ENCODE peak calls at places on chromosomes 6 and 20, in ten cellular contexts. U is dorsolateral prefrontal cortex; J is CD4-positive, alpha-beta memory T cell; T is aorta; P is mesenchymal stem cell; A is naive thymus-derived CD4-positive, alpha-beta T cell; K is transverse colon; H is WERI-Rb-1; V is H7; Y is heart left ventricle. S is an unnamed sample.

GRCh38 chr6:17883665-17884500 is 103.6 kb downstream of the KIF13A start:
- DNase-seq in U (no peak), J (no peak), T (no peak), P (no peak), A (no peak), K (no peak), H (no peak), V (no peak), Y (no peak), S (no peak)

GRCh38 chr6:148593130-148593812 is 153.6 kb upstream of the UST start:
- DNase-seq in U (no peak), J (no peak), T (no peak), P (peak; percentile 92), A (no peak), K (no peak), H (no peak), V (no peak), Y (no peak), S (no peak)

GRCh38 chr6:369559-370431 is 21.8 kb upstream of the IRF4 start:
- DNase-seq in U (no peak), J (no peak), T (peak; percentile 41), P (no peak), A (no peak), K (no peak), H (no peak), V (no peak), Y (no peak), S (no peak)

GRCh38 chr6:129766959-129767728 is 57.2 kb upstream of the ARHGAP18 start:
- DNase-seq in U (peak; percentile 61), J (peak; percentile 54), T (peak; percentile 51), P (peak; percentile 80), A (peak; percentile 72), K (peak; percentile 17), H (peak; percentile 51), V (peak; percentile 61), Y (no peak), S (peak; percentile 54)

GRCh38 chr20:33147299-33147698 is 20.7 kb upstream of the BPIFA2 start:
- DNase-seq in U (no peak), J (no peak), T (no peak), P (no peak), A (no peak), K (no peak), H (no peak), V (no peak), Y (no peak), S (no peak)

GRCh38 chr20:36887779-36888133 is 11.8 kb downstream of the TLDC2 start:
- DNase-seq in U (no peak), J (no peak), T (no peak), P (no peak), A (no peak), K (no peak), H (no peak), V (no peak), Y (no peak), S (no peak)

GRCh38 chr6:112881027-112881426 is 533.9 kb downstream of the RFPL4B start:
- DNase-seq in U (no peak), J (no peak), T (no peak), P (peak; percentile 46), A (no peak), K (no peak), H (no peak), V (no peak), Y (no peak), S (no peak)

GRCh38 chr20:44601801-44602204 is 19.4 kb downstream of the PKIG start:
- DNase-seq in U (no peak), J (no peak), T (peak; percentile 87), P (peak; percentile 38), A (no peak), K (peak; percentile 51), H (no peak), V (no peak), Y (peak; percentile 81), S (peak; percentile 62)

GRCh38 chr20:5402903-5403531 is 86.3 kb upstream of the PROKR2 start:
- DNase-seq in U (no peak), J (no peak), T (no peak), P (peak; percentile 20), A (no peak), K (peak; percentile 9), H (peak; percentile 59), V (peak; percentile 63), Y (no peak), S (no peak)

GRCh38 chr20:62210496-62210855 is 9.6 kb downstream of the HRH3 start:
- DNase-seq in U (no peak), J (no peak), T (no peak), P (no peak), A (no peak), K (no peak), H (no peak), V (no peak), Y (peak; percentile 56), S (no peak)
- H3K27me3 ChIP-seq in U (no peaks in the 10 kb centered on the region), J (no peaks in the 10 kb centered on the region), T (no peaks in the 10 kb centered on the region), P (peaks cover 60% of the 10 kb centered on the region), A (no peaks in the 10 kb centered on the region), K (peaks cover 53% of the 10 kb centered on the region), H (no peaks in the 10 kb centered on the region), V (no peaks in the 10 kb centered on the region), Y (peaks cover 8% of the 10 kb centered on the region), S (peaks cover 8% of the 10 kb centered on the region)

GRCh38 chr6:29656798-29657197 is at the start of gene MOG:
- DNase-seq in U (peak; percentile 94), J (no peak), T (no peak), P (no peak), A (no peak), K (no peak), H (no peak), V (no peak), Y (no peak), S (no peak)
- H3K27me3 ChIP-seq in U (no peaks in the 10 kb centered on the region), J (peaks cover 6% of the 10 kb centered on the region), T (no peaks in the 10 kb centered on the region), P (peaks cover 55% of the 10 kb centered on the region), A (peaks cover 4% of the 10 kb centered on the region), K (peaks cover 16% of the 10 kb centered on the region), H (peaks cover 73% of the 10 kb centered on the region), V (no peaks in the 10 kb centered on the region), Y (peaks cover 2% of the 10 kb centered on the region), S (peaks cover 9% of the 10 kb centered on the region)

DNA sequence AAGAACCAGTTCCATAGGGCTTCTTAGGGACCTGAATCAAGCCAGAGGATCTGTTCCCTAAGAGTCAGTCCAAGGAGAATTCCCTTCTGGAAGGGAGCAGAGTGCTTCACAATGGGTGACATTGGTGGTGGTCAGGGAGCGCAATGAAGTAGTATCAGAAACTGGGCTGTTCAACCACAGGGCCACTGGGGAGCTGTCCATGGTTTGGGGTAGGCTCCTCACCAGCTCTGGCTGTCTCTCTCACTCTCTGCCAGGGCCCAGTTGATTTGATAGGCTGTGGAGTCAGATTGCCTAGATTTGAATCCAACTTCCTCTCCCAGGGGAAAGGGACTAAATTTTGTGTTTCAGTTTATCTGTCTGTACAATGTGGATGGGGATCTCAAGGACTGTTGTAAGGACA is 36.7 kb upstream of the CHD6 start:
- DNase-seq in U (no peak), J (no peak), T (no peak), P (peak; percentile 5), A (no peak), K (no peak), H (no peak), V (peak; percentile 30), Y (no peak), S (no peak)
- H3K27me3 ChIP-seq in U (no peaks in the 10 kb centered on the region), J (no peaks in the 10 kb centered on the region), T (no peaks in the 10 kb centered on the region), P (peaks cover 50% of the 10 kb centered on the region), A (no peaks in the 10 kb centered on the region), K (no peaks in the 10 kb centered on the region), H (no peaks in the 10 kb centered on the region), V (no peaks in the 10 kb centered on the region), Y (no peaks in the 10 kb centered on the region), S (no peaks in the 10 kb centered on the region)

GRCh38 chr6:99617131-99617530 is 10.5 kb downstream of the PRDM13 start:
- DNase-seq in U (no peak), J (no peak), T (no peak), P (no peak), A (no peak), K (no peak), H (no peak), V (no peak), Y (no peak), S (no peak)
- H3K27me3 ChIP-seq in U (peaks cover 98% of the 10 kb centered on the region), J (peaks cover 86% of the 10 kb centered on the region), T (peaks cover 1% of the 10 kb centered on the region), P (peaks cover 98% of the 10 kb centered on the region), A (peaks cover 55% of the 10 kb centered on the region), K (peaks cover 100% of the 10 kb centered on the region), H (no peaks in the 10 kb centered on the region), V (peaks cover 96% of the 10 kb centered on the region), Y (peaks cover 84% of the 10 kb centered on the region), S (peaks cover 96% of the 10 kb centered on the region)

DNA sequence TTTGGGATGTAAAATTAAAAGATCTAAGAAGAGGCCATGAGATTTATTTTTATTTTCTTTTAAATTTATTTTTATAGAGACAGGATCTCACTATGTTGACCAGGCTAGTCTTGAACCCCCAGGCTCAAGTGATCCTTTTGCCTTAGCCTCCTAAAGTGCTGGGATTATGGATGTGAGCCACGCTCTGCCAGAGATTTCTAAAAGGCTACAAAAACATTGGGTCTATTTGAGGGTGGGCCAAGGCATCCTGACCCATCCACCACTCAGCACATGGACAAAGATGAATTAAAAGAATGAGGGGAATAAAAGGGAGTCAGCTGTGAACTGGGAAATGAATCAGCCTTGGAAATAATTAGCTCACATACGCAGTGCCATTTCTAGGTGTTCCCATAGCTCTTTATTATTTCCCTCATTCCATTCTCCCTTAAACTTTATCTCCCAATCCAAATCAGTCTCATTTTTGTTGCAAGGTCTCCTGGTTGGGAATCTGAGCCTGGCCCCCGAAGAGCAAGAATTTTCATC is 67.1 kb downstream of the MKKS start:
- DNase-seq in U (no peak), J (no peak), T (no peak), P (no peak), A (no peak), K (no peak), H (no peak), V (no peak), Y (no peak), S (no peak)
- H3K27me3 ChIP-seq in U (no peaks in the 10 kb centered on the region), J (no peaks in the 10 kb centered on the region), T (no peaks in the 10 kb centered on the region), P (no peaks in the 10 kb centered on the region), A (no peaks in the 10 kb centered on the region), K (no peaks in the 10 kb centered on the region), H (no peaks in the 10 kb centered on the region), V (no peaks in the 10 kb centered on the region), Y (no peaks in the 10 kb centered on the region), S (no peaks in the 10 kb centered on the region)

S was measured in adrenal gland.